ENCODE peak calls at places on chromosomes 1 and 21, in eight cellular contexts. T is pancreas; S is tibial artery; R is neural progenitor cell; V is heart left ventricle; U is CD8-positive, alpha-beta T cell; Y is A549; I is ovary. E is an unnamed sample. For H3K9me3, the result is how much of the 10 kb centered on the place peaks cover.

GRCh38 chr1:6033986-6034749 is 11.5 kb upstream of the KCNAB2 start:
- DNase-seq in T (peak), S (no peak), R (peak), V (peak), U (no peak), Y (peak), I (no peak), E (peak)

GRCh38 chr1:107862064-107862463 is 102.9 kb downstream of the VAV3 start:
- DNase-seq in T (no peak), S (no peak), R (no peak), V (no peak), U (no peak), Y (no peak), I (no peak), E (no peak)

GRCh38 chr1:46547481-46548383 is 3.7 kb downstream of the KNCN start:
- DNase-seq in T (no peak), S (no peak), R (peak), V (peak), U (no peak), Y (peak), I (no peak), E (no peak)

GRCh38 chr1:24193046-24193445 is 6.0 kb upstream of the IFNLR1 start:
- DNase-seq in T (no peak), S (no peak), R (no peak), V (no peak), U (no peak), Y (peak), I (no peak), E (no peak)

GRCh38 chr1:14980801-14981200 is 172.7 kb upstream of the TMEM51 start:
- DNase-seq in T (no peak), S (no peak), R (peak), V (no peak), U (no peak), Y (no peak), I (no peak), E (no peak)

GRCh38 chr1:12064073-12064969 is 1.2 kb downstream of the TNFRSF8 start:
- DNase-seq in T (no peak), S (no peak), R (no peak), V (no peak), U (no peak), Y (no peak), I (no peak), E (no peak)

GRCh38 chr1:203645996-203646395 is 19.4 kb downstream of the ATP2B4 start:
- DNase-seq in T (no peak), S (no peak), R (no peak), V (no peak), U (no peak), Y (no peak), I (no peak), E (no peak)

GRCh38 chr1:94017155-94017829 is 103.7 kb downstream of the ABCA4 start:
- DNase-seq in T (no peak), S (no peak), R (no peak), V (no peak), U (peak), Y (no peak), I (no peak), E (no peak)

GRCh38 chr1:62327360-62328051 is 8.3 kb upstream of the KANK4 start:
- DNase-seq in T (no peak), S (no peak), R (peak), V (no peak), U (no peak), Y (no peak), I (no peak), E (no peak)

GRCh38 chr1:245153081-245153644 is 1.6 kb upstream of the KIF26B start:
- DNase-seq in T (peak), S (peak), R (peak), V (peak), U (peak), Y (peak), I (peak), E (peak)

GRCh38 chr1:34292472-34292871 is 115.8 kb downstream of the C1orf94 start:
- DNase-seq in T (no peak), S (no peak), R (peak), V (no peak), U (no peak), Y (no peak), I (no peak), E (no peak)

GRCh38 chr1:207308451-207309190 is 12.9 kb upstream of the CD55 start:
- DNase-seq in T (no peak), S (no peak), R (no peak), V (no peak), U (no peak), Y (no peak), I (no peak), E (no peak)

GRCh38 chr1:102595106-102595505 is 513.2 kb downstream of the COL11A1 start:
- DNase-seq in T (no peak), S (no peak), R (no peak), V (no peak), U (no peak), Y (no peak), I (no peak), E (no peak)

GRCh38 chr1:178725603-178726517 is 816 bp downstream of the RALGPS2 start:
- DNase-seq in T (peak), S (peak), R (peak), V (peak), U (peak), Y (peak), I (peak), E (peak)

GRCh38 chr1:229784834-229785233 is 158.8 kb downstream of the URB2 start:
- DNase-seq in T (no peak), S (no peak), R (no peak), V (no peak), U (no peak), Y (no peak), I (no peak), E (no peak)

GRCh38 chr21:19850157-19850556 is 1148.1 kb upstream of the NCAM2 start:
- DNase-seq in T (no peak), S (no peak), R (no peak), V (no peak), U (no peak), Y (no peak), I (no peak), E (no peak)

GRCh38 chr1:205639567-205639966 is 7.8 kb upstream of the ELK4 start:
- DNase-seq in T (no peak), S (no peak), R (no peak), V (no peak), U (no peak), Y (no peak), I (no peak), E (no peak)

GRCh38 chr21:22575165-22575584 is 1577.0 kb downstream of the NCAM2 start:
- DNase-seq in T (no peak), S (no peak), R (peak), V (no peak), U (no peak), Y (no peak), I (no peak), E (no peak)

GRCh38 chr1:4117196-4117595 is 217.1 kb upstream of the C1orf174 start:
- DNase-seq in T (no peak), S (peak), R (no peak), V (no peak), U (no peak), Y (no peak), I (no peak), E (no peak)

GRCh38 chr1:86197206-86197855 is 40.8 kb upstream of the COL24A1 start:
- DNase-seq in T (no peak), S (no peak), R (no peak), V (no peak), U (no peak), Y (no peak), I (no peak), E (no peak)

GRCh38 chr1:8378202-8378601 is 60.3 kb downstream of the SLC45A1 start:
- DNase-seq in T (no peak), S (peak), R (no peak), V (no peak), U (no peak), Y (no peak), I (no peak), E (no peak)

GRCh38 chr1:63903947-63904346 is 130.1 kb downstream of the ROR1 start:
- DNase-seq in T (no peak), S (no peak), R (no peak), V (no peak), U (no peak), Y (no peak), I (no peak), E (no peak)

GRCh38 chr1:227544067-227544655 is 19.2 kb upstream of the ZNF678 start:
- DNase-seq in T (no peak), S (no peak), R (no peak), V (no peak), U (no peak), Y (no peak), I (no peak), E (peak)

GRCh38 chr1:152110860-152111514 is 4.3 kb downstream of the TCHH start:
- DNase-seq in T (no peak), S (no peak), R (peak), V (no peak), U (no peak), Y (peak), I (no peak), E (no peak)

GRCh38 chr1:225445644-225446297 is 17.9 kb upstream of the LBR start:
- DNase-seq in T (no peak), S (peak), R (no peak), V (no peak), U (no peak), Y (no peak), I (no peak), E (no peak)

DNA sequence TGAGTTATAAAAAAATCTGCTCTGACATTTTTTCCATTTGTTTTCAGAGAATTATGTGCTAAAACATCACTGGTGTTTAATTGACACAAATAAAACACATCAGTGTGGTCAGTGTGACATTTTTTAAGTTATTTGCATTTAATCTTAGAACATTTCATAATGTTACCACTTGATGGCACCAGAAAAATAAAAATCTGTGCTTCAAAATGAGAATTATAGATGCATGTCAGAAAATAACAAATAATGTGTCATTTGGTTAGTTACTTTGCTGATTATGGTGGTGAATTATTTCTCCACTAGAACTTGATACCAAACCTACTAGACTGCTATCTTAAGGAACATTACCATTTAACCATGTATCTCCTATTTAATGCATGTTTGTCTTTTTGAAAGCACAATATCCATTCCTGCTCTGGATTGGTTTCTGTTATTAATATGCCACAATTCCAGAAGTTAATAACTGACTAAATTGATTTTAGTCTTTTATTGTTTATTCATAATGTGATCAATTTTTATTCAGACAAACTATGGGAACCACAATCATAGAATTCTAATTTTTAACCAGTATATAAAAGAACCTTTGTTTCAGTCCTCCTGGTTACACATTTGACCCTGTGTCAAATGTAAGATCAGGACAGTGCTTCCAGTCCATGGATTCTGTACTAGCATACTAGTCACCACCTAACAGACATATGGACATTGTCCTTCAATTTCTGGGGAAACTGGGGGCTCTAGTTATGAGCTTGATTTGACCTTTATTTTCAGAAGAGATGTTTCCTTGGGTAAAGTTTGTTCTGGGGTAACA is 81.0 kb downstream of the RPS6KC1 start:
- DNase-seq in T (no peak), S (no peak), R (no peak), V (no peak), U (no peak), Y (no peak), I (no peak), E (no peak)
- TF ChIP-seq CTCF in T (no peak), S (peak), R (no peak), V (no peak), U (no peak), Y (peak), I (no peak), E (no peak)

GRCh38 chr1:158181577-158181922 is 855 bp downstream of the CD1D start:
- DNase-seq in T (no peak), S (no peak), R (no peak), V (no peak), U (no peak), Y (no peak), I (no peak), E (no peak)
- H3K9me3 ChIP-seq in T (under half), S (under half), R (under half), V (under half), U (under half), Y (under half), I (under half), E (under half)

GRCh38 chr1:55868026-55868425 is 652.9 kb upstream of the USP24 start:
- DNase-seq in T (no peak), S (no peak), R (peak), V (no peak), U (no peak), Y (peak), I (no peak), E (no peak)
- TF ChIP-seq CTCF in T (no peak), S (no peak), R (peak), V (no peak), U (no peak), Y (no peak), I (no peak), E (peak)

DNA sequence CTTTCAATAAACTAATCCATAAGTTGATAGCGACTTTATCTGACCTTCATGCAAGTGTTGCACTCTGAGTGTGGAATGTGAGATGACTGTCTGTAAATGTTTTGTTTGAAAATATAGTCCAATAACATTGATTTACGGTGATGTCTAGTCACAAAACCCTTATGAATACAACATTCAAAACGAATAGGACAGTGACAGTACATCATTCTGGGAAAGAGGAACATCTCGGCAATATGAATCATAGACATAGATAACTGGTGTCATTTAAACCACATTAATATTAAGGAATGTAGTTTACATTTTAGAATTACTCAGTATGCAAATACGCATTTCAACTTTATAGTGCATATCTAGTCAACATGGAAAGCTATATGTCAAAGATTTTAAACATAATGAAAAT is 1311.6 kb upstream of the ADGRL4 start:
- DNase-seq in T (no peak), S (no peak), R (no peak), V (no peak), U (no peak), Y (no peak), I (no peak), E (no peak)
- H3K9me3 ChIP-seq in T (under half), S (under half), R (under half), V (under half), U (under half), Y (under half), I (under half), E (under half)

GRCh38 chr1:169466259-169467230 is 19.2 kb downstream of the SLC19A2 start:
- DNase-seq in T (no peak), S (no peak), R (no peak), V (no peak), U (no peak), Y (peak), I (no peak), E (no peak)
- TF ChIP-seq CTCF in T (no peak), S (peak), R (peak), V (peak), U (peak), Y (peak), I (peak), E (peak)

GRCh38 chr21:27212444-27212843 is 245.6 kb upstream of the ADAMTS5 start:
- DNase-seq in T (no peak), S (no peak), R (no peak), V (no peak), U (no peak), Y (no peak), I (no peak), E (no peak)
- H3K9me3 ChIP-seq in T (under half), S (under half), R (under half), V (under half), U (under half), Y (under half), I (under half), E (under half)

DNA sequence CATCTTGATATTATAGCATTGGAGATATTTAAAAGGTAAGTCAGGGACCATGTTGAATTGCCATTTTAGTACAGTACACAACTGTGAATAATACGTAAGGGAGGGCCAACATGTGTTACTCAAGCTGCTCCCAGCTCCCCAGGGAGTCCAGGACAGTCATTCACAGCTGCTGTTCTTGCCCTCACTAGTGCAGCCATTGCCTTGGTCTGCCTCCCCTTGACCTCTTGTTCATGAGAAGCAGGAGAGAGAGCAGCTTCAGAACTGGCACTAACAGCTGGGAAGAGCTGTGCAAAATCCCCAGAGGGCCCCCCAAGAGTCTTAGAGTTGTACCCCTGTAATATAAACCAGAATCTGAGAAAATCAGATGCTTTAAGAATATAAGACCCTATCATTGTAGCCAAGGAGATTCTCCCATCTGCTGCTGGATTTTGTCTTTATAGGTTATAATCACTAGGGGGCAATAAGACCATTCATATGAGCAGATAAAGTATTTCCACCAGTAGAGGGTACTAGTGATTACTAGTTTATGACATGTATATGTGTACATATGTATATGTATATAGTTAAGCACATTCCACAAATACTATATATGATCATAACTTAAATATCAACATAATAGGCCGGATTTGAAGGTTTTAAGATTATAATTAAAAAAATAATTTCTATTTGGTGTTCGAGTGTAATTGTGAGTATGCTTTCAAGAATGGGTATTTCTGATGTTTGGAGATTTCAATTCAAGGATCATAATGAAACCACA is 16.6 kb downstream of the TCEANC2 start:
- DNase-seq in T (no peak), S (no peak), R (peak), V (no peak), U (no peak), Y (peak), I (no peak), E (no peak)
- TF ChIP-seq CTCF in T (peak), S (peak), R (peak), V (peak), U (peak), Y (peak), I (peak), E (peak)

E was measured in psoas muscle.